ENCODE peak calls at places on chromosome 18, in seven cellular contexts. D is H1, E is K562, W is HCT116, V is HepG2, O is SK-N-SH, B is GM12878. Z is an unnamed sample.

GRCh38 chr18:70319185-70319584 is 30.3 kb downstream of the SOCS6 start:
- DNase-seq in D (no peak), E (no peak), W (no peak), V (no peak), O (no peak), B (no peak), Z (no peak)

GRCh38 chr18:40877096-40877495 is 1077.9 kb upstream of the PIK3C3 start:
- DNase-seq in D (no peak), E (no peak), W (no peak), V (no peak), O (no peak), B (no peak), Z (no peak)

GRCh38 chr18:57436193-57436964 is 1.2 kb downstream of the ONECUT2 start:
- DNase-seq in D (peak; percentile 61), E (no peak), W (no peak), V (no peak), O (peak; percentile 47), B (no peak), Z (no peak)

GRCh38 chr18:63444567-63444966 is 22.3 kb upstream of the VPS4B start:
- DNase-seq in D (no peak), E (no peak), W (no peak), V (no peak), O (no peak), B (no peak), Z (no peak)

GRCh38 chr18:28175930-28176673 is 828 bp downstream of the CDH2 start:
- DNase-seq in D (peak; percentile 72), E (no peak), W (no peak), V (no peak), O (peak; percentile 64), B (no peak), Z (no peak)

GRCh38 chr18:22318745-22319407 is 98.8 kb downstream of the CTAGE1 start:
- DNase-seq in D (no peak), E (no peak), W (no peak), V (no peak), O (no peak), B (no peak), Z (no peak)

GRCh38 chr18:63823516-63824219 is 48.5 kb downstream of the SERPINB7 start:
- DNase-seq in D (peak; percentile 58), E (peak; percentile 7), W (peak; percentile 23), V (peak; percentile 2), O (peak; percentile 14), B (no peak), Z (peak; percentile 30)

GRCh38 chr18:75226956-75227316 is 16.3 kb downstream of the TSHZ1 start:
- DNase-seq in D (no peak), E (no peak), W (no peak), V (no peak), O (no peak), B (no peak), Z (no peak)

GRCh38 chr18:31146809-31147208 is 15.8 kb downstream of the DSC1 start:
- DNase-seq in D (no peak), E (no peak), W (no peak), V (no peak), O (no peak), B (no peak), Z (no peak)

GRCh38 chr18:9506046-9506792 is 30.9 kb downstream of the RALBP1 start:
- DNase-seq in D (no peak), E (no peak), W (no peak), V (no peak), O (no peak), B (no peak), Z (no peak)

GRCh38 chr18:44859751-44860458 is 179.2 kb downstream of the SETBP1 start:
- DNase-seq in D (no peak), E (no peak), W (no peak), V (no peak), O (no peak), B (no peak), Z (no peak)

GRCh38 chr18:13235326-13235937 is 16.9 kb downstream of the LDLRAD4 start:
- DNase-seq in D (no peak), E (no peak), W (no peak), V (no peak), O (no peak), B (no peak), Z (no peak)

GRCh38 chr18:64991102-64991501 is 759.7 kb upstream of the CDH7 start:
- DNase-seq in D (no peak), E (no peak), W (no peak), V (no peak), O (no peak), B (no peak), Z (no peak)

GRCh38 chr18:506264-506663 is 5.8 kb upstream of the COLEC12 start:
- DNase-seq in D (no peak), E (no peak), W (no peak), V (no peak), O (no peak), B (no peak), Z (no peak)

GRCh38 chr18:24601624-24602023 is 141.2 kb downstream of the HRH4 start:
- DNase-seq in D (no peak), E (no peak), W (no peak), V (no peak), O (no peak), B (no peak), Z (no peak)

GRCh38 chr18:46273861-46274260 is 169.7 kb downstream of the HAUS1 start:
- DNase-seq in D (no peak), E (no peak), W (no peak), V (no peak), O (no peak), B (no peak), Z (no peak)

GRCh38 chr18:9574473-9575115 is 39.8 kb downstream of the PPP4R1 start:
- DNase-seq in D (no peak), E (no peak), W (no peak), V (no peak), O (no peak), B (no peak), Z (no peak)

GRCh38 chr18:78711971-78712370 is 267.6 kb upstream of the SALL3 start:
- DNase-seq in D (no peak), E (no peak), W (no peak), V (no peak), O (no peak), B (no peak), Z (no peak)

DNA sequence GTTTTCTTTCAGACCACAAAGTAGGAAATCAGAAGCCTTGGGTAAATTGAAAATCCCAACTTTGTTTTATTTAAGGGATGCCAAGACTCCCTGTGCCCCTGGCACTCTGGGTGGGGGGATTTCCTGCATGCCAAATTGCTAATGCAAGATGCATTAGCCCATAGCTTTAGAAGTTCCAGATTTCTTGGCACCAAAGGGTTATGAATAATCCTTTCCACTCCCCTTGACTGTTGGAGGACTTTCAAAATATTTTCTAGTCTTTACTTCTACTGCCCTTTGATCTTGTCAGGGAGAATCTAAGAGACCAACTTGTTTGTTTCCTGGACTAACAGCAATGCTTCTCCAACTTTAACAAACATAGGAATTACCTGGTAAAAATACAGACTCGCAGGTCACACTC is 81.8 kb upstream of the TGIF1 start:
- DNase-seq in D (no peak), E (no peak), W (no peak), V (no peak), O (no peak), B (no peak), Z (no peak)
- TF ChIP-seq JUND in D (no peak), E (no peak), W (peak; percentile 67), V (no peak), O (peak; percentile 65), B (no peak), Z (no peak)

GRCh38 chr18:54222922-54223567 is 1.4 kb downstream of the MBD2 start:
- DNase-seq in D (no peak), E (no peak), W (peak; percentile 12), V (peak; percentile 25), O (no peak), B (peak; percentile 78), Z (no peak)
- TF ChIP-seq JUND in D (no peak), E (no peak), W (no peak), V (no peak), O (no peak), B (no peak), Z (no peak)

DNA sequence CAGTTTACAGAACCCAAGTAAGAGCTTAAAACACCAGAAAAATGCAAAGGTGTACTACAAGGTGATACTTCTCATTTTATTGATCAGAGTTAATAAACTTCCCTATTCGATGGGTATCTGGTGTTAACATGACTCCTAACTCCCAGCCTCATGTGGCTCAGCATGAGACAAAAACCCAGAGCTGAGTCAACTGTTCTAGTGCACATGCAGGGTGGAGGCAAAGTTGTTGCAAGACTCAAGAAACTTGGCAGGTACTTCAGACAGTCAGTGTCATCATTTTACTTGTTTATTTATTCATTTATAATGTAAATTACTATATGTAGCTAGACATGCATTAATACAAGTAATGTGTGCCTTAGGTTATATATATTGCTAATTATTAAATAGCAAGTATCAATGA is 216.6 kb upstream of the DSEL start:
- DNase-seq in D (no peak), E (no peak), W (no peak), V (no peak), O (no peak), B (no peak), Z (no peak)
- TF ChIP-seq JUND in D (no peak), E (no peak), W (no peak), V (no peak), O (no peak), B (no peak), Z (no peak)

GRCh38 chr18:80167331-80167730 is 58.3 kb downstream of the ADNP2 start:
- DNase-seq in D (no peak), E (no peak), W (no peak), V (no peak), O (no peak), B (no peak), Z (no peak)
- TF ChIP-seq JUND in D (no peak), E (no peak), W (no peak), V (no peak), O (no peak), B (no peak), Z (no peak)